ENCODE peak calls at places on chromosomes 5 and 9, in five cellular contexts. One of them, this sample, is unnamed.

GRCh38 chr9:127229691-127230417 is 34.7 kb upstream of the GARNL3 start:
- DNase-seq in HepG2: no peak
- DNase-seq in H1: no peak
- DNase-seq in K562: no peak
- DNase-seq in GM12878: no peak
- DNase-seq in this sample: no peak

GRCh38 chr5:168480601-168481000 is 5.7 kb upstream of the RARS1 start:
- DNase-seq in K562: no peak
- DNase-seq in GM12878: no peak
- DNase-seq in H1: no peak
- DNase-seq in HepG2: no peak
- DNase-seq in this sample: no peak

GRCh38 chr5:72920690-72921089 is 35.2 kb upstream of the FCHO2 start:
- DNase-seq in HepG2: no peak
- DNase-seq in H1: no peak
- DNase-seq in GM12878: no peak
- DNase-seq in K562: peak; percentile 37
- DNase-seq in this sample: no peak

GRCh38 chr5:7010578-7010977 is 297.3 kb downstream of the TENT4A start:
- DNase-seq in K562: peak; percentile 4
- DNase-seq in HepG2: no peak
- DNase-seq in GM12878: no peak
- DNase-seq in H1: no peak
- DNase-seq in this sample: peak; percentile 42

GRCh38 chr9:96603305-96604004 is 16.2 kb downstream of the CDC14B start:
- DNase-seq in K562: no peak
- DNase-seq in HepG2: no peak
- DNase-seq in GM12878: no peak
- DNase-seq in H1: no peak
- DNase-seq in this sample: no peak

GRCh38 chr9:128081052-128081451 is 13.0 kb downstream of the SLC25A25 start:
- DNase-seq in H1: no peak
- DNase-seq in HepG2: no peak
- DNase-seq in K562: peak; percentile 87
- DNase-seq in GM12878: no peak
- DNase-seq in this sample: no peak

GRCh38 chr5:63555874-63556273 is 406.4 kb downstream of the HTR1A start:
- DNase-seq in K562: no peak
- DNase-seq in HepG2: no peak
- DNase-seq in H1: no peak
- DNase-seq in GM12878: no peak
- DNase-seq in this sample: no peak

GRCh38 chr5:157965989-157966388 is 107.0 kb upstream of the CLINT1 start:
- DNase-seq in HepG2: no peak
- DNase-seq in H1: no peak
- DNase-seq in K562: no peak
- DNase-seq in GM12878: no peak
- DNase-seq in this sample: peak; percentile 35

GRCh38 chr5:58348996-58349728 is 110.7 kb downstream of the PLK2 start:
- DNase-seq in HepG2: no peak
- DNase-seq in H1: no peak
- DNase-seq in K562: no peak
- DNase-seq in GM12878: no peak
- DNase-seq in this sample: no peak

GRCh38 chr5:73647721-73648120 is 21.7 kb downstream of the ARHGEF28 start:
- DNase-seq in HepG2: no peak
- DNase-seq in H1: no peak
- DNase-seq in GM12878: no peak
- DNase-seq in K562: no peak
- DNase-seq in this sample: no peak

GRCh38 chr5:122984425-122984824 is 52.1 kb downstream of the PPIC start:
- DNase-seq in HepG2: no peak
- DNase-seq in K562: no peak
- DNase-seq in H1: no peak
- DNase-seq in GM12878: no peak
- DNase-seq in this sample: no peak

DNA sequence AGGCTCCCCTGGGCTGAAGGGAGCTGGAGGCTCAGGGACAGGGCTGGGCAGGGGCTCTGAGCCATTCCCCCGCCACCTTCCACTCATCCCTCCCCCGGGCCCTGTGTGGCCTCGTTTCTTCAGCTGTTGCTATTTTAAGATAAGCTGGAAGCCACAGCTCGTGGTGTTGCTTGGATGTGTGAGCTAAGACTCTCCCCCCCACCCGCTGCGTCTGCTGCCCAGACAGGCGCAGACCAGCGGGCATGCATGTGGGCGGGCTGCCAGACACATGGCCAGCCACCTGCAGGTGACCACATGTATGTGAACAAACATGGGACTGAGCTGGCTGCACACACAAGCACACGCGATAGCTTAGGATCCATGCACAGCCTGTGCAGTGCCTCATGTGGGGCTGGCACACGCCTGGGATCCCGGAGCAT is 8.7 kb downstream of the SNCB start:
- DNase-seq in HepG2: no peak
- DNase-seq in GM12878: no peak
- DNase-seq in H1: no peak
- DNase-seq in K562: peak; percentile 40
- DNase-seq in this sample: no peak
- TF ChIP-seq ATF2 in HepG2: no peak
- TF ChIP-seq ATF2 in GM12878: no peak
- TF ChIP-seq ATF2 in H1: no peak
- TF ChIP-seq ATF2 in K562: no peak
- TF ChIP-seq ATF2 in this sample: no peak

DNA sequence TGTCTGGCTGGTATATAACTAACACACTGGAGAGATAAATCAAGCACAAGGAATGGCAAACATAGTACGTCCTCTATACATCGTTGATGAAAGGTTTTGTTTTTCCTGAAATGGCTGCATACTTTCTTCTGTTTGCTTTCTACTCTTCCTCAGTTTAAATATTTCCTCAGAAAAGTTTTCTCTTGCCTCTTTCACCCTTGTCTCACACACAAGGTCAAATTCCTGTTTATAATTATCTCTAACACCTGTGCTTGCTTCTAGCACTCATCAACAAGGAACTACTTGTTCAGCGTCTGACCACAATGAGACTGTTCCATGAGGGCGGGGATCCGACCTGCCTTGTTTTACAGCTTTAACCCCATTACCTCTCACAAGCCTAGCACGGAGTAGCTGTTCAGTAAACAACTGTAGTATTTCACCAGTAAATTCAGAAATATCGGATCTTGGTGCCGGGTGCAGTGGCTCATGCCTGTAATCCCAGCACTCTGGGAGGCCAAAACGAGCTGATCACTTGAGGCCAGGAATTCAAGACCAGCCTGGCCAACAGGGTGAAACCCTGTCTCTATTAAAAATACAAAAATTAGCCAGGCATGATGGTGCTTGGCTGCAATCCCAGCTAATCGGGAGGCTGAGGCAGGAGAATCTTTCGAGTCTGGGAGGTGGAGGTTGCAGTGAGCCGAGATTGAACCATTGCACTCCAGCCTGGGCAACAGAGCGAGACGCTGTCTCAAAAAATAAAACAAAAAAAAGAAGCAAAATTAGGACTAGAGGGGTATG is 37.0 kb downstream of the NR6A1 start:
- DNase-seq in K562: peak; percentile 23
- DNase-seq in HepG2: peak; percentile 94
- DNase-seq in GM12878: no peak
- DNase-seq in H1: no peak
- DNase-seq in this sample: no peak
- TF ChIP-seq ATF2 in K562: no peak
- TF ChIP-seq ATF2 in HepG2: peak; percentile 45
- TF ChIP-seq ATF2 in GM12878: no peak
- TF ChIP-seq ATF2 in H1: no peak
- TF ChIP-seq ATF2 in this sample: no peak

DNA sequence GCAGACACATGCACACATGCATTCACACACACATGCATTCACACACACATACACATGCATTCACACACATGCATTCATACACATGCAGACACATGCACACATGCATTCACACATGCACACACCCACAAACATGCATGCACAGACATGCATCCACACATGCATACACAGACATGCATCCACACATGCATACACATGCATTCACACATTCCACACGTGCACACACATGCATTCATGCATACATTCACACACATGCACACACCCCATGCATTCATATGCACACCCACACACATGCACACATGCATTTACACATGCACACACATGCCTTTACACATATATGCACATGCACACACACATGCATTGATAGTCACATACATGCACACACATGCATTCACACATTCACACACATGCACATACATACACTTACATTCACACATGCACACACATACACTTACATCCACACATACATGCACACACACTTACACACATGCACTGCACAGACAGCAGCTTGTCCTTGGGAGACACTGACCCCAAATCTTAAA is 106.4 kb downstream of the COL5A1 start:
- DNase-seq in HepG2: no peak
- DNase-seq in K562: no peak
- DNase-seq in H1: no peak
- DNase-seq in GM12878: no peak
- DNase-seq in this sample: no peak
- TF ChIP-seq ATF2 in HepG2: no peak
- TF ChIP-seq ATF2 in K562: no peak
- TF ChIP-seq ATF2 in H1: no peak
- TF ChIP-seq ATF2 in GM12878: no peak
- TF ChIP-seq ATF2 in this sample: no peak

GRCh38 chr9:133533878-133534277 is 626 bp upstream of the ADAMTSL2 start:
- DNase-seq in K562: no peak
- DNase-seq in GM12878: no peak
- DNase-seq in HepG2: no peak
- DNase-seq in H1: no peak
- DNase-seq in this sample: no peak
- TF ChIP-seq ATF2 in K562: no peak
- TF ChIP-seq ATF2 in GM12878: no peak
- TF ChIP-seq ATF2 in HepG2: no peak
- TF ChIP-seq ATF2 in H1: no peak
- TF ChIP-seq ATF2 in this sample: no peak

GRCh38 chr5:69414885-69415583 is at the start of gene MARVELD2:
- DNase-seq in GM12878: no peak
- DNase-seq in H1: peak; percentile 89
- DNase-seq in HepG2: peak; percentile 81
- DNase-seq in K562: no peak
- DNase-seq in this sample: peak; percentile 94
- TF ChIP-seq ATF2 in GM12878: no peak
- TF ChIP-seq ATF2 in H1: no peak
- TF ChIP-seq ATF2 in HepG2: peak; percentile 52
- TF ChIP-seq ATF2 in K562: no peak
- TF ChIP-seq ATF2 in this sample: no peak

GRCh38 chr9:27888661-27889295 is 315.5 kb upstream of the C9orf72 start:
- DNase-seq in K562: peak; percentile 20
- DNase-seq in HepG2: peak; percentile 9
- DNase-seq in H1: peak; percentile 91
- DNase-seq in GM12878: peak; percentile 4
- DNase-seq in this sample: peak; percentile 82
- TF ChIP-seq ATF2 in K562: no peak
- TF ChIP-seq ATF2 in HepG2: no peak
- TF ChIP-seq ATF2 in H1: no peak
- TF ChIP-seq ATF2 in GM12878: no peak
- TF ChIP-seq ATF2 in this sample: no peak

DNA sequence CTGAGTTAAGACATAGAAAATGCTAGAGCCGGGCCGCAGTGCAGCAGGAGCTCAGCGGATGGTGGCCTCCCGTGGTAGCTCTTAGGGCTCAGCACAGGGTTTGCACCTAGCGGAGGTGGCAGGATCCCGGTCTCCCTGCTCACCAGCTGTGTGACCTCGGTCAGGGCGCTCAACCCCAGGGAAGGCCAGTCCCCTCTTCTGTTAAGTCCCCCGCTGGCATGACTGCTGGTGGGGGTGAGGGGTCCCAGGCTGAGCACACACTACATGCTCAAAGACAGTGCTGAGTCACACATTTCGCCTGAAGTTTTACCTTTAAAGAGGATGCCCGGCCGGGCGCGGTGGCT is 39.0 kb downstream of the HRH2 start:
- DNase-seq in H1: no peak
- DNase-seq in GM12878: no peak
- DNase-seq in K562: no peak
- DNase-seq in HepG2: no peak
- DNase-seq in this sample: no peak
- TF ChIP-seq ATF2 in H1: no peak
- TF ChIP-seq ATF2 in GM12878: no peak
- TF ChIP-seq ATF2 in K562: no peak
- TF ChIP-seq ATF2 in HepG2: no peak
- TF ChIP-seq ATF2 in this sample: no peak

GRCh38 chr5:137605377-137605776 is 106.3 kb upstream of the SPOCK1 start:
- DNase-seq in GM12878: no peak
- DNase-seq in HepG2: no peak
- DNase-seq in K562: no peak
- DNase-seq in H1: no peak
- DNase-seq in this sample: no peak
- TF ChIP-seq ATF2 in GM12878: no peak
- TF ChIP-seq ATF2 in HepG2: no peak
- TF ChIP-seq ATF2 in K562: no peak
- TF ChIP-seq ATF2 in H1: no peak
- TF ChIP-seq ATF2 in this sample: no peak

GRCh38 chr5:147742151-147742550 is 40.4 kb downstream of the JAKMIP2 start:
- DNase-seq in GM12878: no peak
- DNase-seq in HepG2: no peak
- DNase-seq in K562: no peak
- DNase-seq in H1: no peak
- DNase-seq in this sample: no peak
- TF ChIP-seq ATF2 in GM12878: no peak
- TF ChIP-seq ATF2 in HepG2: no peak
- TF ChIP-seq ATF2 in K562: no peak
- TF ChIP-seq ATF2 in H1: no peak
- TF ChIP-seq ATF2 in this sample: no peak

DNA sequence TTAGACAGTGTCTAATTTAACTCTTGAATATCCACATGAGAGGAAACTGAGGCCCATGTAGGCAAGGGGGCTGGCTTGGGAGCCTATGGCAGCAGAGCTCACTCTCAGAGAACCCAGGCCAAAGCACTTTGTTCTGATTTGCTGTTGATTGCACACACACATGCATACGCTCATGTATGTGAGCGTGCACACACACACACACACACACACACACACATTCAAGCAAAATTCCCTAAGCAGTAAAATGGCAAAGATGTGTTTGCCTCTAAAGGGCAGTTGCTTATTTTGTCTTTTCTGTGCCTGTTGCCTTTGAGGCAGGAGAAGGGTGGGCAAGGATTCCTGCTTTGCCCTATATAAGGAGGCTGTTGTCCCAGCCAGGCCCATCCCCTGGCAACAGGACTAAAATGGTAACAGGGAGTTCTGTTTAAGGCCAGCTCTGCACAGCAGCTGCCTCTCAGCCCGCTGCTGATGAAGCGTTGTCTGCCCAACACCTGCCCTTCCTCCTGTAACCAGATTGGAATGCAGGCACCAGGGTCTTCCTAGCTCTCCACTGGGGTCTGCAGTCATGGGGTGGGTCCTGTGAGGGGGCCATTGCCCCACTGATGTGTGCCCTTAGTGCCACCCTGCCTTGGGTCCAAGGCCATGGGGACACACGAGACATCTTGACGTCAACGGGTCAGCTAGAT is 64.4 kb downstream of the PPARGC1B start:
- DNase-seq in GM12878: no peak
- DNase-seq in H1: no peak
- DNase-seq in K562: no peak
- DNase-seq in HepG2: no peak
- DNase-seq in this sample: no peak
- TF ChIP-seq ATF2 in GM12878: no peak
- TF ChIP-seq ATF2 in H1: no peak
- TF ChIP-seq ATF2 in K562: no peak
- TF ChIP-seq ATF2 in HepG2: no peak
- TF ChIP-seq ATF2 in this sample: no peak

This sample was measured in WTC11.